ENCODE peak calls at places on chromosome 1, in eight cellular contexts. Z, T, J, Q, N, E, R and O are unnamed samples. For H3K4me1 and H3K36me3, the result is how much of the 10 kb centered on the place peaks cover.

GRCh38 chr1:150106331-150106730 is 38.8 kb downstream of the VPS45 start:
- DNase-seq in Z (no peak), T (no peak), J (no peak), Q (peak), N (no peak), E (no peak), R (no peak), O (no peak)

GRCh38 chr1:237220243-237220642 is 178.3 kb downstream of the RYR2 start:
- DNase-seq in Z (no peak), T (no peak), J (no peak), Q (no peak), N (no peak), E (no peak), R (no peak), O (no peak)

GRCh38 chr1:182062223-182062622 is 711 bp upstream of the ZNF648 start:
- DNase-seq in Z (no peak), T (no peak), J (no peak), Q (no peak), N (no peak), E (no peak), R (no peak), O (no peak)

GRCh38 chr1:18882511-18882910 is 19.8 kb downstream of the ALDH4A1 start:
- DNase-seq in Z (no peak), T (no peak), J (no peak), Q (peak), N (no peak), E (no peak), R (no peak), O (no peak)

GRCh38 chr1:54310439-54311328 is 95.5 kb downstream of the SSBP3 start:
- DNase-seq in Z (no peak), T (peak), J (peak), Q (peak), N (peak), E (peak), R (peak), O (no peak)

GRCh38 chr1:18746981-18747380 is 112.5 kb downstream of the TAS1R2 start:
- DNase-seq in Z (no peak), T (no peak), J (no peak), Q (no peak), N (no peak), E (no peak), R (no peak), O (no peak)

GRCh38 chr1:160346953-160347352 is 3.8 kb downstream of the NCSTN start:
- DNase-seq in Z (no peak), T (no peak), J (no peak), Q (no peak), N (no peak), E (no peak), R (peak), O (no peak)

GRCh38 chr1:228073870-228074545 is 8.5 kb upstream of the ARF1 start:
- DNase-seq in Z (no peak), T (no peak), J (no peak), Q (no peak), N (peak), E (peak), R (peak), O (no peak)

GRCh38 chr1:243713470-243714186 is 136.4 kb downstream of the AKT3 start:
- DNase-seq in Z (no peak), T (no peak), J (no peak), Q (peak), N (no peak), E (peak), R (no peak), O (no peak)

GRCh38 chr1:59434336-59434735 is 137.4 kb downstream of the FGGY start:
- DNase-seq in Z (no peak), T (no peak), J (no peak), Q (peak), N (no peak), E (peak), R (no peak), O (no peak)

GRCh38 chr1:97647776-97648175 is 273.1 kb downstream of the DPYD start:
- DNase-seq in Z (no peak), T (no peak), J (no peak), Q (peak), N (no peak), E (no peak), R (no peak), O (no peak)

GRCh38 chr1:234605983-234606730 is 3.8 kb downstream of the IRF2BP2 start:
- DNase-seq in Z (no peak), T (no peak), J (peak), Q (peak), N (peak), E (no peak), R (peak), O (peak)

GRCh38 chr1:5428391-5428790 is 563.8 kb downstream of the NPHP4 start:
- DNase-seq in Z (no peak), T (no peak), J (no peak), Q (no peak), N (no peak), E (no peak), R (no peak), O (no peak)

GRCh38 chr1:159429074-159429861 is 2.7 kb upstream of the OR10J4 start:
- DNase-seq in Z (no peak), T (no peak), J (no peak), Q (peak), N (no peak), E (no peak), R (no peak), O (no peak)

GRCh38 chr1:54806931-54807611 is 5.9 kb upstream of the TTC22 start:
- DNase-seq in Z (no peak), T (no peak), J (peak), Q (peak), N (no peak), E (no peak), R (no peak), O (no peak)

GRCh38 chr1:109091196-109092193 is 931 bp downstream of the TMEM167B start:
- DNase-seq in Z (peak), T (no peak), J (peak), Q (peak), N (no peak), E (no peak), R (no peak), O (no peak)

GRCh38 chr1:40153073-40153770 is 8.0 kb upstream of the RLF start:
- DNase-seq in Z (peak), T (no peak), J (no peak), Q (peak), N (no peak), E (peak), R (no peak), O (no peak)

GRCh38 chr1:204361341-204361771 is 1.6 kb upstream of the PLEKHA6 start:
- DNase-seq in Z (no peak), T (no peak), J (no peak), Q (no peak), N (no peak), E (no peak), R (no peak), O (no peak)

GRCh38 chr1:228408869-228409805 is 2.5 kb upstream of the TRIM11 start:
- DNase-seq in Z (no peak), T (no peak), J (no peak), Q (no peak), N (no peak), E (no peak), R (no peak), O (no peak)

GRCh38 chr1:57401671-57402070 is 22.2 kb downstream of the DAB1 start:
- DNase-seq in Z (no peak), T (no peak), J (no peak), Q (no peak), N (no peak), E (no peak), R (no peak), O (no peak)

GRCh38 chr1:151578941-151579340 is 32.9 kb upstream of the SNX27 start:
- DNase-seq in Z (no peak), T (no peak), J (no peak), Q (peak), N (no peak), E (no peak), R (no peak), O (no peak)

GRCh38 chr1:43042773-43043470 is 84.3 kb upstream of the SLC2A1 start:
- DNase-seq in Z (no peak), T (no peak), J (no peak), Q (no peak), N (no peak), E (no peak), R (no peak), O (no peak)

GRCh38 chr1:235910357-235911299 is 43.9 kb upstream of the LYST start:
- DNase-seq in Z (no peak), T (peak), J (no peak), Q (peak), N (no peak), E (no peak), R (no peak), O (no peak)

GRCh38 chr1:192462630-192463029 is 112.9 kb upstream of the RGS1 start:
- DNase-seq in Z (no peak), T (no peak), J (no peak), Q (no peak), N (no peak), E (no peak), R (no peak), O (no peak)

GRCh38 chr1:15305366-15305765 is 58.3 kb downstream of the FHAD1 start:
- DNase-seq in Z (no peak), T (no peak), J (no peak), Q (peak), N (no peak), E (no peak), R (no peak), O (no peak)

GRCh38 chr1:155121249-155121648 is 6.4 kb upstream of the EFNA1 start:
- DNase-seq in Z (no peak), T (no peak), J (no peak), Q (no peak), N (no peak), E (no peak), R (no peak), O (no peak)

GRCh38 chr1:169576934-169577331 is 9.3 kb downstream of the F5 start:
- DNase-seq in Z (no peak), T (no peak), J (no peak), Q (no peak), N (no peak), E (no peak), R (no peak), O (no peak)

GRCh38 chr1:37731312-37732019 is 33.5 kb downstream of the EPHA10 start:
- DNase-seq in Z (no peak), T (no peak), J (no peak), Q (no peak), N (no peak), E (no peak), R (no peak), O (no peak)

GRCh38 chr1:47738560-47739182 is 258.5 kb downstream of the TRABD2B start:
- DNase-seq in Z (peak), T (peak), J (peak), Q (peak), N (peak), E (peak), R (no peak), O (no peak)

DNA sequence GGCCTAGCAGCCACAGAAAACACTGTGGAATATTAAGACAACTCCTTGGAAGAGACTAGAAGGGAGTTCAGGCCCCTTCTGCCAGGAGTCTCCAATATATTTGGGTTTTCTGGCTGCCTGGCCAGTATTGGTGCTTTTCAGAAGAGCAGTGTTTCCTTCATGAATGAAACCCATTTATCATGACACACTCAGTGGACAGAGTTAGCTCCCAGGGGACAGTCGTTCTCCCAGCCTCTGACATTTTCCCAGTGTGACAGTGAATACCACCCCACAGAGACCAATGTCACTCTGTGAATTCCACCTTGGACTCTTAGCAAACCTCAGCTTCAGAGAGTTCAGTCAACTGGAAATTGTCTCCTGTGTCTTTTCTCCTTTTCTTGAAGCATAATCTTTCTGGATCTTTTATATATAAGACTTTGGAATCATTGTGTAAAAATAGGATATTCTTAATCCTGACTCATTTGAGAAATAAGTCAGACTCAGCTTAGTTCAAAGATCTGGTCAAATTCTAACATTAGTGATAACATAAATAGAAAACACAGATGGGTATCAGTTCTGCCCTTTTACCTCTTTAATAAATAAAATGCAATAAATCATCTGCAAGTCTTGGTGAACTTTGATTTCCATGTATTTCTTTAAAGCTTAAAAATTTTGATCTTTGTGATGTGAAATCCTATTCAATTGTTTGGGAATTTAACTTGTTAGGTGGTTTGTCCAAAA is 40.4 kb downstream of the GNG12 start:
- DNase-seq in Z (no peak), T (no peak), J (no peak), Q (no peak), N (no peak), E (no peak), R (no peak), O (no peak)
- H3K4me1 ChIP-seq in Z (under half), T (under half), J (under half), Q (under half), N (half or more), E (under half), R (under half), O (under half)

GRCh38 chr1:168092566-168093355 is 44.0 kb downstream of the GPR161 start:
- DNase-seq in Z (no peak), T (no peak), J (no peak), Q (peak), N (no peak), E (peak), R (no peak), O (no peak)
- TF ChIP-seq CTCF in Z (peak), T (peak), J (no peak), Q (peak), N (peak), E (peak), R (peak), O (no peak)

GRCh38 chr1:70420320-70420719 is 9.3 kb downstream of the CTH start:
- DNase-seq in Z (no peak), T (no peak), J (no peak), Q (no peak), N (no peak), E (no peak), R (no peak), O (no peak)
- H3K36me3 ChIP-seq in Z (under half), T (under half), J (under half), Q (under half), N (under half), E (under half), R (under half), O (under half)

DNA sequence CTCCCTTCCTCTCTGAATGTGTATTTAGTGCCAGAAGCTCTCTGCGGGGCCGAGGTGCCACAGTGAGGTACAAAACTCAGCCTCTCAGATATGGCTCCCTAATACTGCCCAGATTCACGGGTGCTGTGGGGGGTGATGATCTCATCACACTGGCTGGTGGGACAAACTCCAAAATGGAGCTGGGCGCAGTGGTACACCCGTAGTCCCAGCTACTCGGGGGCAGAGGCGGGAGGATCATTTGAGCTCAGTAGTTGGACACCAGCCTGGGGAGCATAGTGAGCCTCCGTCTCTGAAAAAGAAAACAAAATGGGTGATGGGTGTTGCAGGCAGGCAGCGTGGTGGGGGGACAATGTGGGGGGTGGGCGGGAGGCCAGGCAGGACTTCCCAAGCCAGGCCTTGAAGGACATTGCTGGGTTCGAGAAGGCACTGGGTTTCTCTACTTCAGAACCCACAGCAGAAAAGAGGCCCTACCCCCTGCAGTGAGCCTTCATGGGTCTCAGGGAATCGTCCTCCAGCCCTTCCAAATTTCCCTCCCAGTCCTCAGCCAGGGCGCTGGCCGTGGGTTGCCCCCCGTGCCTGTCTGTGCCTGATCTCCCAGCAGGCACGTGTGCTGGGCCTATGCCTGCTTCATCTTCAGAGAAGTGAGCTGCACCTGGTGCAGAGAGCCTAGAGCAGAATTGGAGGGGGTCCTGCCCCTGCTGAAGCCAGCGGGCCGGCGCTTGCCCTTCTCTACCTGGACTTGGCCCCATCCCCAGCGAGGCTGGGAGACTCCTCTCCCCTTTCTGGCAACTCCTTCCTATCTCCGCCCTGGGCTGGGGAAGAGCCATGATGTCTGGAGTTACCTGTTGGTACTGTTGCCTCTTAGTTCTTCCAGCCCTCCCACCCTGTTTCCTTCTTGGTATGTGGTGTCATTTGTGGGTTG is 14.0 kb downstream of the H6PD start:
- DNase-seq in Z (peak), T (no peak), J (no peak), Q (no peak), N (no peak), E (no peak), R (no peak), O (no peak)
- H3K4me1 ChIP-seq in Z (under half), T (under half), J (half or more), Q (under half), N (half or more), E (under half), R (half or more), O (under half)

DNA sequence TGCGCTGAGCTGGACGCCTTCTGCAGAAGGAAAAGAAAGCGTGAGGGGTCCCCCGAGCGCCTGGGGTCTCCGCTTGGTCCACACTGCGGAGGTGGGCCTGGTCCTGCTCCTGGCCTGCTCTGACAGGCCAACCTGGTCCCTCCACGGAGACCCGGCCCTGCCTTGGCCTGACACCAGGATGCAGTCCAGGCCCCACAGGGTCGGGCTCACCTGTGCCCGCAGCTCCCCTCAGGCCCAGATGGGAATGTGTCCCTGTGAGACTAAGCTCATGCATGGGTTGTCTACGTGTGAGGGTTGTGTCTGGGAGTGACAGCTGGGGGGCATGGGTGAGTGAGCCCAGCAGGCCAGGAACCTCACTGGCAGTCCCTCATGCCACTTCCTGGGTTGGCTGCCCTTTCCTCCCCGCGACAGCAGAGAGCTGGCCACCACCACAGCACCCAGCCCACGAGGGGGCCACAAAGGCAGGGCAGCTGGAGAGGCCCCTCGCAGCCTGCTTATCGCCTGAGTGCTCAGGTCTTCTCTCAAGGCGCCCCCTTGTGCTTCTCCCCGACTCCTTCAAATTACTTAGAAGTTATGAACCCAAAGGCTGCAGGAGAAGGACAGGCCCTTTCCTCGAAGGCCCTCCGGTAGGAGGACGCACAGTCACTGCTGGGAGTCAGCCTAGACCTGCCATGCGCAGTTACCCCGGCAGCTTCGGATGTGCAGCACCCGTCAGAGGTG is 41.1 kb downstream of the SLC45A1 start:
- DNase-seq in Z (no peak), T (no peak), J (no peak), Q (no peak), N (no peak), E (no peak), R (no peak), O (no peak)
- TF ChIP-seq CTCF in Z (no peak), T (no peak), J (no peak), Q (no peak), N (no peak), E (no peak), R (no peak), O (no peak)

DNA sequence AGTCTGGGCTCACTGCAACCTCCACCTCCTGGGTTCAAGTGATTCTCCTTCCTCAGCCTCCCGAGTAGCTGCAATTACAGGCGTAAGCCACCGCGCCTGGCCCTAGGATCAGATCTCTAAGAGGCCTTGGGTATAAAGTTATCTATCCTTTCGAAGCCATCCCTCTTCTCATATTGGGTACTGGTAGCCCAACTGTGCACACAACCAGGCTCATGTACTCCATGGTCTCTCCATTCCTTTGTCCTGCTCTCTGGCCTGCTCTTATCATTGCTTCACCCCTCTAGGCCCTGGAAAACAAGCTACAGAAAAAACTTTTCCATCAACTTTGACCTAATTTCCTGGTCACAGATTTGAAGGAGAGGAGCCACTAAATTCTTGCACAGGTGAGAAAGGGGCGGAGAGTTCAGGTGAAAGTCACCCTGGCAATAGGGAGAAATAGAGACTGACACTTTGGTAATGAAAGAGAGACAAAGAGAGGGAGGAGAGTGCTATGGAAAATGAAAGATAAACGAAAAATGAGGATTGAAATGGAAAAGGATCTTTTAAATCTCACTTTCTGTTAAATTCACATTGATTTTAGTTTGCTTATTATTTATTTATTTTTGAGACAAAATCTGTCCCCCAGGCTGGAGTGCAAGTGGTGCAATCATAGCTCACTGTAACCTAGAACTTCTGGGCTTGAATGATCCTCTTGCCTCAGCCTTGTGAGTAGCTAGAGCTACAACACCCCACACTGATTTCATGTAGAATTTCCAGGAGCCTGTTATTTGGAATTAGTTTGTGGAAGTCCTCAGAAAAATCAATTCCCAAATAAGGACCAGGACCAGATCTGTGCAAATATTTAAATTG is 5.9 kb downstream of the TXNIP start:
- DNase-seq in Z (no peak), T (no peak), J (peak), Q (no peak), N (no peak), E (no peak), R (peak), O (no peak)
- H3K36me3 ChIP-seq in Z (under half), T (under half), J (under half), Q (under half), N (under half), E (under half), R (under half), O (under half)